ENCODE peak calls at places on chromosomes 7 and 10, in eight cellular contexts. V is HEK293T; L is heart left ventricle; B is stimulated activated CD8-positive, alpha-beta memory T cell treated with anti-CD3 and anti-CD28 coated beads, Interleukin-4, amount 100 ng/mL, for 4 hours; H is stimulated activated CD4-positive, alpha-beta T cell treated with anti-CD3 and anti-CD28 coated beads, Interleukin-2, amount 100 ng/mL, for 48 hours; J is effector memory CD4-positive, alpha-beta T cell; I is foreskin fibroblast; T is coronary artery. W is an unnamed sample.

GRCh38 chr7:138388673-138389491 is 71.2 kb upstream of the TRIM24 start:
- DNase-seq in L (no peak), T (no peak), I (no peak), B (no peak), J (no peak), V (no peak), H (no peak), W (no peak)

GRCh38 chr7:108578937-108579336 is 9.3 kb downstream of the DNAJB9 start:
- DNase-seq in T (no peak), I (no peak), L (no peak), V (no peak), B (no peak), H (no peak), J (no peak), W (no peak)

GRCh38 chr10:96061232-96061631 is 17.8 kb downstream of the CCNJ start:
- DNase-seq in L (no peak), T (no peak), I (no peak), H (no peak), B (no peak), V (no peak), J (no peak), W (no peak)

GRCh38 chr10:59234194-59234593 is 57.8 kb downstream of the PHYHIPL start:
- DNase-seq in J (no peak), T (no peak), V (no peak), L (no peak), I (peak; percentile 33), H (no peak), B (no peak), W (no peak)

GRCh38 chr10:101575580-101576228 is 12.4 kb downstream of the POLL start:
- DNase-seq in L (no peak), V (no peak), I (no peak), J (no peak), H (no peak), T (no peak), B (no peak), W (no peak)

GRCh38 chr10:70950062-70950461 is 61.7 kb upstream of the PCBD1 start:
- DNase-seq in L (peak; percentile 17), H (no peak), J (no peak), T (no peak), I (no peak), B (no peak), V (no peak), W (no peak)

GRCh38 chr7:131328387-131329175 is 905 bp downstream of the MKLN1 start:
- DNase-seq in H (no peak), L (no peak), B (no peak), T (no peak), I (peak; percentile 14), V (no peak), J (no peak), W (no peak)

GRCh38 chr7:6571160-6571779 is 6.0 kb upstream of the ZDHHC4 start:
- DNase-seq in L (no peak), T (no peak), I (no peak), B (no peak), H (no peak), J (no peak), V (no peak), W (no peak)

GRCh38 chr7:590731-591551 is 71.3 kb upstream of the PDGFA start:
- DNase-seq in T (no peak), I (no peak), V (no peak), J (no peak), H (no peak), B (no peak), L (peak; percentile 26), W (no peak)

GRCh38 chr7:2270495-2270894 is 28.5 kb downstream of the NUDT1 start:
- DNase-seq in V (no peak), H (no peak), I (no peak), J (no peak), T (no peak), L (no peak), B (no peak), W (no peak)

GRCh38 chr7:87735360-87735759 is 107.2 kb downstream of the RUNDC3B start:
- DNase-seq in V (no peak), I (no peak), J (no peak), B (no peak), L (no peak), H (no peak), T (no peak), W (no peak)

GRCh38 chr10:7560519-7560918 is 106.2 kb downstream of the ITIH5 start:
- DNase-seq in H (no peak), L (no peak), I (no peak), J (no peak), T (no peak), V (no peak), B (no peak), W (no peak)

GRCh38 chr7:157670490-157671357 is 333.9 kb downstream of the DNAJB6 start:
- DNase-seq in V (no peak), H (no peak), T (no peak), J (no peak), B (no peak), L (no peak), I (no peak), W (no peak)

GRCh38 chr10:130897815-130898214 is 413.7 kb downstream of the TCERG1L start:
- DNase-seq in H (no peak), V (no peak), T (no peak), J (no peak), L (no peak), B (no peak), I (no peak), W (no peak)

GRCh38 chr10:84205853-84206513 is 11.6 kb downstream of the CDHR1 start:
- DNase-seq in I (no peak), V (no peak), J (no peak), T (no peak), L (no peak), H (no peak), B (no peak), W (no peak)

GRCh38 chr7:95059842-95060313 is 152.5 kb downstream of the PPP1R9A start:
- DNase-seq in H (no peak), I (no peak), B (no peak), T (no peak), L (peak; percentile 28), V (no peak), J (no peak), W (no peak)

GRCh38 chr10:91629715-91630549 is 2.9 kb downstream of the PPP1R3C start:
- DNase-seq in J (no peak), T (no peak), H (no peak), L (no peak), B (no peak), I (no peak), V (no peak), W (no peak)

GRCh38 chr10:93871805-93872204 is 22.0 kb upstream of the SLC35G1 start:
- DNase-seq in T (no peak), I (no peak), V (no peak), J (no peak), B (no peak), H (no peak), L (no peak), W (no peak)

GRCh38 chr10:70328018-70328417 is 44.2 kb upstream of the NPFFR1 start:
- DNase-seq in B (no peak), H (no peak), V (no peak), L (no peak), J (no peak), I (no peak), T (no peak), W (no peak)

GRCh38 chr7:56229631-56230030 is 113.4 kb upstream of the NUPR2 start:
- DNase-seq in H (no peak), V (no peak), T (no peak), L (no peak), J (no peak), I (no peak), B (no peak), W (no peak)

GRCh38 chr10:80598084-80598798 is 60.5 kb downstream of the SH2D4B start:
- DNase-seq in V (no peak), B (no peak), T (peak; percentile 26), I (no peak), J (no peak), H (no peak), L (no peak), W (no peak)

GRCh38 chr7:103082497-103082896 is 7.6 kb downstream of the ARMC10 start:
- DNase-seq in I (no peak), T (no peak), J (no peak), B (no peak), L (no peak), V (no peak), H (no peak), W (no peak)

GRCh38 chr7:17109017-17109416 is 189.4 kb upstream of the AHR start:
- DNase-seq in L (no peak), J (no peak), V (no peak), B (no peak), H (no peak), T (no peak), I (peak; percentile 29), W (no peak)

GRCh38 chr7:64602518-64602917 is 39.6 kb upstream of the ZNF680 start:
- DNase-seq in T (no peak), B (no peak), L (no peak), I (no peak), V (no peak), J (no peak), H (no peak), W (no peak)

GRCh38 chr7:457814-458510 is 61.7 kb downstream of the PDGFA start:
- DNase-seq in L (no peak), V (no peak), B (no peak), T (no peak), J (no peak), H (no peak), I (no peak), W (peak; percentile 3)

GRCh38 chr7:98240961-98241673 is 10.9 kb downstream of the TECPR1 start:
- DNase-seq in I (peak; percentile 19), B (no peak), L (no peak), V (peak; percentile 76), T (peak; percentile 66), H (peak; percentile 22), J (no peak), W (peak; percentile 76)

GRCh38 chr10:78700413-78700812 is 368.4 kb upstream of the ZMIZ1 start:
- DNase-seq in I (peak; percentile 15), L (peak; percentile 51), V (no peak), J (no peak), H (no peak), T (peak; percentile 59), B (no peak), W (no peak)

GRCh38 chr7:135758531-135758932 is 9.9 kb upstream of the FAM180A start:
- DNase-seq in J (no peak), L (peak; percentile 52), H (no peak), T (peak; percentile 87), V (no peak), B (no peak), I (no peak), W (no peak)

GRCh38 chr7:20298486-20298901 is 32.2 kb upstream of the ITGB8 start:
- DNase-seq in V (no peak), H (no peak), I (no peak), B (no peak), T (no peak), L (no peak), J (no peak), W (no peak)

GRCh38 chr10:95697429-95697828 is 3.7 kb upstream of the TCTN3 start:
- DNase-seq in J (no peak), I (no peak), L (no peak), T (no peak), V (no peak), H (no peak), B (no peak), W (no peak)

GRCh38 chr7:48089415-48089975 is 430 bp downstream of the UPP1 start:
- DNase-seq in V (peak; percentile 23), J (no peak), B (no peak), T (peak; percentile 83), H (no peak), I (no peak), L (peak; percentile 57), W (peak; percentile 89)

GRCh38 chr10:84845628-84846261 is 517.4 kb downstream of the CCSER2 start:
- DNase-seq in T (no peak), B (no peak), J (no peak), I (no peak), H (no peak), V (no peak), L (no peak), W (peak; percentile 21)

GRCh38 chr10:93995182-93995581 is 1.5 kb downstream of the PLCE1 start:
- DNase-seq in H (no peak), J (no peak), T (no peak), V (no peak), I (no peak), L (no peak), B (no peak), W (no peak)

GRCh38 chr10:86341361-86341811 is 25.2 kb downstream of the GRID1 start:
- DNase-seq in J (no peak), H (no peak), V (no peak), L (no peak), I (no peak), T (no peak), B (no peak), W (no peak)